ENCODE peak calls at places on chromosomes 13 and 19, in ten cellular contexts. O is astrocyte of the spinal cord, P is AG10803, S is GM23248, E is left ventricle myocardium inferior, X is stomach, U is thoracic aorta, Q is A549, C is BE2C, G is fibroblast of villous mesenchyme. H is an unnamed sample.

GRCh38 chr13:39363393-39363792 is 239.6 kb downstream of the LHFPL6 start:
- DNase-seq in O (no peak), P (no peak), S (no peak), E (no peak), X (no peak), U (no peak), Q (no peak), C (no peak), G (no peak), H (no peak)

GRCh38 chr13:42814868-42815267 is 33.5 kb downstream of the FAM216B start:
- DNase-seq in O (peak), P (peak), S (peak), E (no peak), X (no peak), U (no peak), Q (no peak), C (peak), G (peak), H (no peak)

GRCh38 chr13:67643656-67644055 is 413.5 kb upstream of the PCDH9 start:
- DNase-seq in O (no peak), P (no peak), S (no peak), E (no peak), X (no peak), U (no peak), Q (no peak), C (no peak), G (no peak), H (no peak)

GRCh38 chr19:40771101-40771539 is 4.2 kb upstream of the MIA start:
- DNase-seq in O (no peak), P (no peak), S (no peak), E (no peak), X (no peak), U (no peak), Q (peak), C (peak), G (peak), H (no peak)

GRCh38 chr13:26062853-26063444 is 11.1 kb upstream of the SHISA2 start:
- DNase-seq in O (peak), P (peak), S (peak), E (no peak), X (peak), U (no peak), Q (peak), C (peak), G (peak), H (no peak)

GRCh38 chr13:35470671-35471465 is 5.6 kb downstream of the MAB21L1 start:
- DNase-seq in O (peak), P (peak), S (peak), E (peak), X (no peak), U (no peak), Q (no peak), C (peak), G (no peak), H (peak)

GRCh38 chr13:110249326-110249725 is 57.6 kb downstream of the COL4A1 start:
- DNase-seq in O (no peak), P (no peak), S (no peak), E (no peak), X (no peak), U (no peak), Q (no peak), C (no peak), G (peak), H (no peak)

GRCh38 chr19:3565177-3565576 is 7.6 kb upstream of the HMG20B start:
- DNase-seq in O (peak), P (no peak), S (no peak), E (no peak), X (no peak), U (no peak), Q (peak), C (no peak), G (peak), H (no peak)

GRCh38 chr19:41913476-41914190 is 14.6 kb downstream of the ERFL start:
- DNase-seq in O (no peak), P (no peak), S (no peak), E (no peak), X (no peak), U (no peak), Q (no peak), C (no peak), G (no peak), H (no peak)

GRCh38 chr13:24727731-24728601 is 36.0 kb upstream of the RNF17 start:
- DNase-seq in O (peak), P (peak), S (peak), E (no peak), X (peak), U (peak), Q (peak), C (peak), G (peak), H (peak)

GRCh38 chr13:101291647-101292515 is 124.4 kb downstream of the NALCN start:
- DNase-seq in O (no peak), P (peak), S (no peak), E (no peak), X (no peak), U (no peak), Q (no peak), C (no peak), G (no peak), H (no peak)

GRCh38 chr19:24141612-24142011 is 54.6 kb downstream of the ZNF254 start:
- DNase-seq in O (no peak), P (no peak), S (no peak), E (no peak), X (no peak), U (no peak), Q (no peak), C (no peak), G (no peak), H (no peak)

GRCh38 chr13:52599037-52599852 is 43.0 kb upstream of the HNRNPA1L2 start:
- DNase-seq in O (peak), P (peak), S (peak), E (no peak), X (no peak), U (no peak), Q (no peak), C (no peak), G (peak), H (no peak)

GRCh38 chr13:106122234-106122633 is 413.2 kb downstream of the EFNB2 start:
- DNase-seq in O (no peak), P (no peak), S (no peak), E (no peak), X (no peak), U (no peak), Q (no peak), C (no peak), G (no peak), H (no peak)

GRCh38 chr19:17486545-17486944 is 16.2 kb downstream of the SLC27A1 start:
- DNase-seq in O (no peak), P (no peak), S (no peak), E (no peak), X (no peak), U (no peak), Q (no peak), C (no peak), G (no peak), H (no peak)

GRCh38 chr13:111846396-111847174 is 220.4 kb upstream of the SOX1 start:
- DNase-seq in O (no peak), P (no peak), S (no peak), E (no peak), X (no peak), U (no peak), Q (no peak), C (no peak), G (no peak), H (no peak)

GRCh38 chr13:23159205-23159586 is 21.6 kb upstream of the SGCG start:
- DNase-seq in O (no peak), P (peak), S (peak), E (peak), X (no peak), U (no peak), Q (peak), C (peak), G (peak), H (no peak)

GRCh38 chr13:60572003-60572792 is 175.2 kb downstream of the TDRD3 start:
- DNase-seq in O (peak), P (peak), S (peak), E (no peak), X (no peak), U (no peak), Q (peak), C (no peak), G (peak), H (peak)

GRCh38 chr13:110639935-110640334 is 24.6 kb downstream of the NAXD start:
- DNase-seq in O (no peak), P (no peak), S (no peak), E (no peak), X (no peak), U (no peak), Q (no peak), C (no peak), G (no peak), H (no peak)

GRCh38 chr19:49589391-49589790 is 1.6 kb upstream of the PRR12 start:
- DNase-seq in O (no peak), P (no peak), S (no peak), E (no peak), X (no peak), U (no peak), Q (no peak), C (no peak), G (no peak), H (peak)

GRCh38 chr19:3801412-3802096 is 15.4 kb upstream of the MATK start:
- DNase-seq in O (no peak), P (no peak), S (peak), E (peak), X (peak), U (no peak), Q (no peak), C (peak), G (no peak), H (peak)

GRCh38 chr13:51906581-51906980 is 44.8 kb downstream of the CCDC70 start:
- DNase-seq in O (peak), P (no peak), S (no peak), E (peak), X (peak), U (no peak), Q (no peak), C (peak), G (peak), H (peak)

GRCh38 chr13:50676602-50677001 is 166.9 kb downstream of the DLEU7 start:
- DNase-seq in O (peak), P (peak), S (peak), E (no peak), X (no peak), U (no peak), Q (no peak), C (no peak), G (peak), H (no peak)

GRCh38 chr13:86567119-86567518 is 767.9 kb upstream of the SLITRK6 start:
- DNase-seq in O (no peak), P (no peak), S (no peak), E (no peak), X (no peak), U (no peak), Q (no peak), C (peak), G (no peak), H (no peak)

GRCh38 chr19:13441810-13442512 is 64.3 kb downstream of the CACNA1A start:
- DNase-seq in O (peak), P (peak), S (peak), E (peak), X (no peak), U (no peak), Q (peak), C (no peak), G (peak), H (peak)

GRCh38 chr19:46000497-46001246 is 5.4 kb downstream of the CCDC61 start:
- DNase-seq in O (no peak), P (no peak), S (peak), E (peak), X (peak), U (no peak), Q (no peak), C (peak), G (no peak), H (peak)

GRCh38 chr13:20128459-20128927 is 32.4 kb downstream of the GJA3 start:
- DNase-seq in O (no peak), P (no peak), S (no peak), E (no peak), X (peak), U (no peak), Q (no peak), C (no peak), G (no peak), H (peak)

GRCh38 chr19:18317998-18318800 is 4.7 kb downstream of the LSM4 start:
- DNase-seq in O (no peak), P (no peak), S (no peak), E (peak), X (peak), U (no peak), Q (no peak), C (peak), G (no peak), H (peak)

GRCh38 chr19:4682417-4683200 is 12.5 kb upstream of the MYDGF start:
- DNase-seq in O (no peak), P (no peak), S (no peak), E (no peak), X (no peak), U (no peak), Q (no peak), C (no peak), G (no peak), H (no peak)

GRCh38 chr13:105272660-105273631 is 1262.5 kb downstream of the EFNB2 start:
- DNase-seq in O (no peak), P (no peak), S (no peak), E (no peak), X (no peak), U (no peak), Q (no peak), C (peak), G (no peak), H (no peak)

GRCh38 chr19:40502647-40503046 is 35.8 kb downstream of the SPTBN4 start:
- DNase-seq in O (no peak), P (no peak), S (no peak), E (no peak), X (peak), U (no peak), Q (peak), C (no peak), G (no peak), H (no peak)

GRCh38 chr13:26758496-26759155 is 2.0 kb downstream of the GPR12 start:
- DNase-seq in O (no peak), P (no peak), S (no peak), E (no peak), X (no peak), U (no peak), Q (no peak), C (no peak), G (no peak), H (no peak)

GRCh38 chr13:94345374-94346195 is 133.9 kb downstream of the DCT start:
- DNase-seq in O (peak), P (peak), S (peak), E (no peak), X (no peak), U (no peak), Q (peak), C (no peak), G (no peak), H (no peak)
- H3K4me3 ChIP-seq in O (no peak), P (no peak), S (no peak), E (no peak), X (no peak), U (peak), Q (no peak), C (no peak), G (no peak), H (no peak)

GRCh38 chr19:2325261-2326046 is 2.9 kb downstream of the LSM7 start:
- DNase-seq in O (no peak), P (no peak), S (no peak), E (no peak), X (no peak), U (no peak), Q (no peak), C (no peak), G (no peak), H (no peak)
- H3K4me3 ChIP-seq in O (no peak), P (no peak), S (no peak), E (no peak), X (no peak), U (no peak), Q (no peak), C (no peak), G (no peak), H (no peak)

DNA sequence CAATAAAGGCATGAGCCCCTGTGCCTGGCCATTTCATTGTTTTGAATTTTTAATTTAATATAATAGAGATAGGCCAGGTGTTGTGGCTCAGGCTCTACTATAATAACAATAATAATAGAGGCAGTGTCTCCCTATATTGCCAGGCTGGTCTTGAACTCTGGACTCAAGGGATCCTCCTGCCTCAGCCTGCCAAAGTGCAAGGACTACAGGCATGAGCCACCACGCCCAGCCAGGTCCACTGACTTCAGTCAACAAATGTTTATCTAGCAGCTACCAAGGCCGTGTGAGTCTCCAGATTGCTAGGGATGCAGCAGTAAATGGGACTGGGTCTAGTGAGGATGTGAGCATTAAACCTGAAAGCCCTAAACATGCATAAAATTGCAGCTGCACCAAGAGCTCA is 13.8 kb upstream of the ILF3 start:
- DNase-seq in O (no peak), P (no peak), S (no peak), E (no peak), X (no peak), U (no peak), Q (no peak), C (no peak), G (no peak), H (no peak)
- H3K4me3 ChIP-seq in O (no peak), P (no peak), S (no peak), E (no peak), X (no peak), U (no peak), Q (no peak), C (no peak), G (no peak), H (no peak)

GRCh38 chr19:39154626-39155100 is 29.1 kb downstream of the PAK4 start:
- DNase-seq in O (no peak), P (no peak), S (no peak), E (no peak), X (peak), U (no peak), Q (peak), C (peak), G (no peak), H (peak)
- H3K4me3 ChIP-seq in O (no peak), P (no peak), S (no peak), E (no peak), X (no peak), U (no peak), Q (no peak), C (no peak), G (no peak), H (no peak)

GRCh38 chr19:10660346-10660745 is 6.2 kb downstream of the ILF3 start:
- DNase-seq in O (no peak), P (no peak), S (no peak), E (no peak), X (no peak), U (no peak), Q (no peak), C (no peak), G (no peak), H (no peak)

GRCh38 chr19:10661946-10662345 is 7.8 kb downstream of the ILF3 start:
- DNase-seq in O (no peak), P (no peak), S (no peak), E (no peak), X (no peak), U (no peak), Q (no peak), C (no peak), G (no peak), H (no peak)

GRCh38 chr19:10667867-10668266 is 13.7 kb downstream of the ILF3 start:
- DNase-seq in O (no peak), P (no peak), S (no peak), E (no peak), X (no peak), U (no peak), Q (no peak), C (no peak), G (no peak), H (no peak)

GRCh38 chr19:10662384-10663251 is 8.5 kb downstream of the ILF3 start:
- DNase-seq in O (no peak), P (peak), S (peak), E (no peak), X (no peak), U (no peak), Q (no peak), C (no peak), G (no peak), H (no peak)
- H3K4me3 ChIP-seq in O (no peak), P (no peak), S (peak), E (no peak), X (no peak), U (no peak), Q (no peak), C (no peak), G (no peak), H (no peak)

GRCh38 chr13:95552539-95553270 is at the start of gene CLDN10:
- DNase-seq in O (no peak), P (no peak), S (no peak), E (no peak), X (no peak), U (no peak), Q (peak), C (no peak), G (no peak), H (no peak)
- H3K4me3 ChIP-seq in O (peak), P (no peak), S (no peak), E (peak), X (peak), U (peak), Q (peak), C (no peak), G (no peak), H (no peak)